ENCODE peak calls at places on chromosome 5, in seven cellular contexts. W, A, F, H, D, G and L are unnamed samples.

GRCh38 chr5:75660678-75661465 is 49.6 kb downstream of the ANKDD1B start:
- DNase-seq in W (no peak), A (no peak), F (no peak), H (no peak), D (no peak), G (no peak), L (no peak)

GRCh38 chr5:75885849-75886596 is 168.8 kb upstream of the POC5 start:
- DNase-seq in W (no peak), A (no peak), F (no peak), H (no peak), D (no peak), G (no peak), L (peak)

GRCh38 chr5:154313360-154314017 is 123.0 kb downstream of the GALNT10 start:
- DNase-seq in W (no peak), A (no peak), F (no peak), H (no peak), D (no peak), G (no peak), L (no peak)

GRCh38 chr5:53478411-53479044 is 1.9 kb upstream of the FST start:
- DNase-seq in W (no peak), A (peak), F (peak), H (no peak), D (peak), G (no peak), L (peak)

GRCh38 chr5:78757269-78758053 is 108.9 kb upstream of the LHFPL2 start:
- DNase-seq in W (no peak), A (peak), F (no peak), H (no peak), D (peak), G (no peak), L (no peak)

GRCh38 chr5:34022131-34022705 is 14.4 kb upstream of the AMACR start:
- DNase-seq in W (no peak), A (no peak), F (no peak), H (no peak), D (peak), G (no peak), L (no peak)

GRCh38 chr5:163565931-163566608 is 60.7 kb downstream of the MAT2B start:
- DNase-seq in W (no peak), A (peak), F (peak), H (no peak), D (peak), G (peak), L (peak)

GRCh38 chr5:155126573-155126972 is 113.0 kb downstream of the KIF4B start:
- DNase-seq in W (no peak), A (no peak), F (no peak), H (no peak), D (no peak), G (no peak), L (no peak)

GRCh38 chr5:16528382-16528849 is 62.8 kb upstream of the ZNF622 start:
- DNase-seq in W (no peak), A (no peak), F (no peak), H (no peak), D (no peak), G (no peak), L (no peak)

GRCh38 chr5:168934186-168934585 is 355.0 kb upstream of the PANK3 start:
- DNase-seq in W (no peak), A (no peak), F (no peak), H (no peak), D (no peak), G (no peak), L (no peak)

GRCh38 chr5:133287500-133287899 is 235.7 kb downstream of the HSPA4 start:
- DNase-seq in W (no peak), A (peak), F (no peak), H (no peak), D (peak), G (peak), L (peak)

GRCh38 chr5:139839918-139840317 is 44.3 kb downstream of the PSD2 start:
- DNase-seq in W (no peak), A (no peak), F (no peak), H (no peak), D (no peak), G (peak), L (no peak)

GRCh38 chr5:127858116-127858784 is 155.1 kb downstream of the CCDC192 start:
- DNase-seq in W (no peak), A (no peak), F (no peak), H (no peak), D (no peak), G (no peak), L (no peak)

GRCh38 chr5:83720805-83721431 is at the start of gene HAPLN1:
- DNase-seq in W (no peak), A (no peak), F (no peak), H (no peak), D (no peak), G (no peak), L (no peak)

GRCh38 chr5:141430332-141431113 is at the start of gene PCDHGA12:
- DNase-seq in W (no peak), A (peak), F (peak), H (no peak), D (peak), G (no peak), L (no peak)
- TF ChIP-seq CTCF in W (no peak), A (no peak), F (no peak), H (no peak), D (peak), G (peak), L (no peak)

DNA sequence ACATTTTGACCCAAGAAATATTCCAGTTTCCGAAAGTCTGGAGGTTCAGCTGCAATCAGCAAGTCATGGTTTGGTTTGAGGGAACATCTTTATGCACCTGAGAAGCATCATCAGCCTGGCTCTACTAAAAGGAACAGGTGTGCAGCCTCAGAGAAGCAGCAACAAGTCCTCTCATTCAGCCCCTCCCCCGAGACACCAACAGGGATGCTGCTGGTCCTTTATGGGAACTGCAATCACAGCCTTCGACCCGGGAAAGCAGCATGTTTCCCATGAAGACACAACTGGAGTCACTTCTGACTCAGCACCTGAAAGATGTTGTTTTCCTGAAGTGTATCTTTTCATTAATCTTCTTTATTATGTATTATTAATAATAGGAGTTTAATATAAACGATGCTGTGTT is 15.5 kb upstream of the NREP start:
- DNase-seq in W (no peak), A (peak), F (no peak), H (no peak), D (no peak), G (no peak), L (peak)
- TF ChIP-seq CTCF in W (peak), A (no peak), F (no peak), H (no peak), D (peak), G (no peak), L (no peak)

GRCh38 chr5:171927345-171927941 is 79.0 kb downstream of the FBXW11 start:
- DNase-seq in W (no peak), A (no peak), F (no peak), H (no peak), D (peak), G (no peak), L (no peak)
- TF ChIP-seq CTCF in W (peak), A (peak), F (peak), H (no peak), D (peak), G (no peak), L (peak)

GRCh38 chr5:143708672-143709071 is 103.3 kb upstream of the HMHB1 start:
- DNase-seq in W (no peak), A (no peak), F (no peak), H (no peak), D (no peak), G (no peak), L (no peak)

GRCh38 chr5:143717400-143717799 is 94.6 kb upstream of the HMHB1 start:
- DNase-seq in W (no peak), A (no peak), F (peak), H (no peak), D (peak), G (no peak), L (no peak)

GRCh38 chr5:143716856-143717255 is 95.1 kb upstream of the HMHB1 start:
- DNase-seq in W (no peak), A (no peak), F (no peak), H (no peak), D (no peak), G (no peak), L (no peak)

GRCh38 chr5:143713331-143714032 is 98.5 kb upstream of the HMHB1 start:
- DNase-seq in W (no peak), A (no peak), F (no peak), H (no peak), D (peak), G (no peak), L (no peak)

DNA sequence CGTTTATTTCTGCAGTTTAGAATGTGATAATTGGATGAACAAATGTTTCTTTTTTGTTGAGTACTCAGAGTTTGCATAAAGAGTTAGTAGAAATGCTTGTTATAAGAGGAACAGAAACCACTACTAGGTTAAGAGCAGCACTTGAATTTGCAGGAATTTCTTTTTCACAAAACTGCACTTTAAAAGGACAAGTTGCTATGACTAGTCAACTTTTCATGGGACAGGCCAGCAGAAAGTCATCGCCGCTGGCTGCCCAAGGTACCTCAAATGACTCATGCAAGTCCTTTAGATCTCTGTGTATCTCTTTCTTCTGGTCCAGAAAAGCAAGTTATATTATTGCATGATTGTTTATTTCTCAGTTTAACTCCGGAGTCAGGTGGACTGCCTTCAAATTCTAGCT is 97.3 kb upstream of the HMHB1 start:
- DNase-seq in W (no peak), A (peak), F (no peak), H (no peak), D (peak), G (no peak), L (no peak)
- TF ChIP-seq CTCF in W (no peak), A (no peak), F (no peak), H (no peak), D (no peak), G (no peak), L (no peak)